ENCODE peak calls at places on chromosomes 4 and X, in eight cellular contexts. J, L, S, M, E, G, X and U are unnamed samples.

GRCh38 chr4:108141213-108142045 is 27.3 kb downstream of the LEF1 start:
- DNase-seq in J (no peak), L (no peak), S (peak), M (no peak), E (no peak), G (no peak), X (no peak), U (peak)

GRCh38 chrX:25295466-25295865 is 279.7 kb upstream of the ARX start:
- DNase-seq in J (no peak), L (no peak), S (no peak), M (no peak), E (no peak), G (no peak), X (no peak), U (no peak)

GRCh38 chr4:74018771-74019170 is 19.7 kb downstream of the CXCL3 start:
- DNase-seq in J (no peak), L (no peak), S (no peak), M (no peak), E (no peak), G (no peak), X (peak), U (no peak)

GRCh38 chr4:7192252-7193039 is at the start of gene SORCS2:
- DNase-seq in J (no peak), L (peak), S (peak), M (peak), E (no peak), G (peak), X (peak), U (peak)

GRCh38 chr4:42328978-42329377 is 68.3 kb upstream of the SHISA3 start:
- DNase-seq in J (no peak), L (no peak), S (no peak), M (no peak), E (no peak), G (no peak), X (no peak), U (no peak)

GRCh38 chrX:68842781-68843581 is 14.2 kb downstream of the EFNB1 start:
- DNase-seq in J (no peak), L (no peak), S (no peak), M (no peak), E (no peak), G (peak), X (no peak), U (no peak)

GRCh38 chr4:21768349-21769310 is 179.9 kb downstream of the KCNIP4 start:
- DNase-seq in J (no peak), L (no peak), S (peak), M (peak), E (no peak), G (peak), X (no peak), U (peak)

GRCh38 chr4:124710911-124711310 is 1.6 kb downstream of the ANKRD50 start:
- DNase-seq in J (no peak), L (no peak), S (no peak), M (no peak), E (no peak), G (peak), X (no peak), U (no peak)

GRCh38 chr4:39422247-39422646 is 15.5 kb downstream of the KLB start:
- DNase-seq in J (no peak), L (no peak), S (no peak), M (no peak), E (no peak), G (no peak), X (no peak), U (no peak)

GRCh38 chr4:91226838-91227237 is 1076.9 kb upstream of the GRID2 start:
- DNase-seq in J (no peak), L (no peak), S (no peak), M (no peak), E (no peak), G (no peak), X (no peak), U (no peak)

GRCh38 chr4:141768954-141769353 is 132.6 kb downstream of the IL15 start:
- DNase-seq in J (no peak), L (no peak), S (no peak), M (no peak), E (no peak), G (peak), X (no peak), U (no peak)

GRCh38 chr4:86359944-86360478 is at the start of gene MAPK10:
- DNase-seq in J (peak), L (no peak), S (peak), M (peak), E (peak), G (peak), X (peak), U (peak)

GRCh38 chr4:151417766-151418376 is 8.9 kb downstream of the FHIP1A start:
- DNase-seq in J (no peak), L (no peak), S (no peak), M (no peak), E (no peak), G (no peak), X (no peak), U (no peak)

GRCh38 chr4:142095886-142096605 is 459.7 kb downstream of the IL15 start:
- DNase-seq in J (peak), L (no peak), S (no peak), M (peak), E (peak), G (peak), X (peak), U (no peak)

GRCh38 chr4:110998308-110998707 is 375.4 kb upstream of the PITX2 start:
- DNase-seq in J (no peak), L (no peak), S (no peak), M (no peak), E (no peak), G (no peak), X (no peak), U (no peak)

GRCh38 chrX:23505531-23506303 is 161.6 kb upstream of the PRDX4 start:
- DNase-seq in J (no peak), L (no peak), S (no peak), M (peak), E (no peak), G (no peak), X (no peak), U (no peak)

GRCh38 chr4:71259305-71259704 is 79.5 kb upstream of the SLC4A4 start:
- DNase-seq in J (no peak), L (no peak), S (no peak), M (no peak), E (no peak), G (no peak), X (no peak), U (no peak)

GRCh38 chr4:169268951-169269781 is 1.6 kb downstream of the SH3RF1 start:
- DNase-seq in J (no peak), L (no peak), S (no peak), M (peak), E (no peak), G (peak), X (no peak), U (no peak)

GRCh38 chr4:153676984-153677383 is 7.1 kb upstream of the TLR2 start:
- DNase-seq in J (no peak), L (no peak), S (no peak), M (no peak), E (peak), G (peak), X (no peak), U (no peak)

GRCh38 chr4:134141728-134142127 is 59.9 kb downstream of the PABPC4L start:
- DNase-seq in J (no peak), L (no peak), S (no peak), M (no peak), E (no peak), G (no peak), X (no peak), U (no peak)

GRCh38 chr4:3827616-3828492 is 61.7 kb downstream of the ADRA2C start:
- DNase-seq in J (peak), L (no peak), S (no peak), M (peak), E (no peak), G (peak), X (peak), U (no peak)

GRCh38 chrX:101260435-101260834 is 30.7 kb downstream of the TAF7L start:
- DNase-seq in J (no peak), L (no peak), S (peak), M (no peak), E (no peak), G (peak), X (no peak), U (peak)

GRCh38 chr4:33193109-33193508 is 2472.9 kb downstream of the PCDH7 start:
- DNase-seq in J (no peak), L (no peak), S (no peak), M (no peak), E (no peak), G (no peak), X (no peak), U (no peak)

GRCh38 chr4:182846041-182846440 is 71.1 kb downstream of the DCTD start:
- DNase-seq in J (no peak), L (no peak), S (no peak), M (no peak), E (no peak), G (no peak), X (no peak), U (no peak)

GRCh38 chr4:160180206-160180605 is 1077.3 kb downstream of the RAPGEF2 start:
- DNase-seq in J (no peak), L (no peak), S (no peak), M (no peak), E (peak), G (peak), X (no peak), U (no peak)

GRCh38 chrX:102599084-102599949 is at the start of gene ARMCX5:
- DNase-seq in J (peak), L (peak), S (peak), M (peak), E (peak), G (peak), X (peak), U (peak)

GRCh38 chr4:169314906-169315305 is 44.1 kb upstream of the SH3RF1 start:
- DNase-seq in J (no peak), L (no peak), S (no peak), M (peak), E (peak), G (peak), X (peak), U (no peak)

GRCh38 chr4:21888195-21888976 is 60.2 kb downstream of the KCNIP4 start:
- DNase-seq in J (no peak), L (no peak), S (no peak), M (no peak), E (peak), G (peak), X (no peak), U (peak)

GRCh38 chr4:125526420-125526819 is 211.7 kb downstream of the FAT4 start:
- DNase-seq in J (no peak), L (no peak), S (no peak), M (no peak), E (no peak), G (peak), X (no peak), U (no peak)

GRCh38 chr4:931194-931959 is 739 bp downstream of the GAK start:
- DNase-seq in J (no peak), L (no peak), S (no peak), M (no peak), E (no peak), G (peak), X (no peak), U (peak)

GRCh38 chr4:3492741-3493719 is 29.9 kb downstream of the DOK7 start:
- DNase-seq in J (no peak), L (no peak), S (no peak), M (no peak), E (no peak), G (no peak), X (no peak), U (no peak)

GRCh38 chr4:178081931-178082330 is 639.7 kb upstream of the AGA start:
- DNase-seq in J (no peak), L (no peak), S (no peak), M (no peak), E (no peak), G (no peak), X (no peak), U (no peak)

GRCh38 chrX:11704725-11705495 is 39.2 kb upstream of the ARHGAP6 start:
- DNase-seq in J (no peak), L (no peak), S (no peak), M (no peak), E (no peak), G (peak), X (no peak), U (no peak)

GRCh38 chr4:152032722-152033131 is 271.9 kb upstream of the GATB start:
- DNase-seq in J (peak), L (peak), S (no peak), M (no peak), E (no peak), G (peak), X (no peak), U (no peak)

GRCh38 chr4:127778102-127778501 is 4.0 kb upstream of the HSPA4L start:
- DNase-seq in J (no peak), L (no peak), S (no peak), M (no peak), E (no peak), G (no peak), X (no peak), U (no peak)

DNA sequence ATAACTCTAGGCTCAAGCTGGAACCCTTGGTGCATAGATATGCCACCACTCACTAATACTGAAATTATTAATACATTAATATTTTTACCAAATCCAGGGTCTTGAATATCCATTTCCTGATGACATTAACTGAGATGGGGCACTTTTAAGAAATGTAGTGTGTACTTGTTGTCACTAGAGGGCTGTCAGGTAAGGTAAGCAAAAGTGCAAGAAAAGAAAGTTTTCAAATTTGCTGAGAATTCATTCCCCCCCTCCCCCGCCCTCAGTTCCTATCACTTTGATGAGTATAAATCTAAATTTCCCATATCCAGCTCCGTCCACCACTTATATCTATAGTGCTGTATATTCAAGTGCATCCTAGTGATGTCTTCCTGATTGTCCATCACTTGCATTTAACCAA is 20.5 kb upstream of the WDR44 start:
- DNase-seq in J (no peak), L (no peak), S (peak), M (no peak), E (no peak), G (peak), X (no peak), U (peak)
- TF ChIP-seq CTCF in J (no peak), L (peak), S (no peak), M (no peak), E (peak), G (peak), X (no peak), U (no peak)

GRCh38 chr4:57342406-57342805 is 232.2 kb upstream of the IGFBP7 start:
- DNase-seq in J (no peak), L (no peak), S (no peak), M (no peak), E (peak), G (peak), X (no peak), U (no peak)

GRCh38 chr4:57344296-57344695 is 234.1 kb upstream of the IGFBP7 start:
- DNase-seq in J (no peak), L (no peak), S (no peak), M (no peak), E (no peak), G (no peak), X (no peak), U (no peak)
- TF ChIP-seq CTCF in J (no peak), L (no peak), S (no peak), M (no peak), E (no peak), G (no peak), X (no peak), U (no peak)

DNA sequence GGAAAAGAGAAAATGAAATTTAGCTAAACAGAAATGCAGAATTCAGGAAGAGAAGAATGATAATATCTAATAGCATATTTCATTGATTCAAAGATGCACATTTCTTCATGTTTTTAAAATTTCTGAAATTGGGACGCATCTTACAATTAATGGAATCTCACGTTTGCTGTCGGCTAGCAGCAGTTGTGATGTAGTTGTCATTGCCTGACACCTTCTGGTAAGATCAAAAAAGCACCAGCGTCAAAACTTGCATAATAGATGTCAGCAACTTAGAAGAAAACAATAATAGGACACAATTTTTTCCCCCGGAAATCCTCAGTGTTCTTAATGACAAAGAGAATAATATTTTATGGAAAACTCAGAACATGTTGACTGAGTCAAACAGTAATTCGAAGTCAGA is 29.8 kb upstream of the SLC7A3 start:
- DNase-seq in J (no peak), L (no peak), S (no peak), M (no peak), E (no peak), G (peak), X (no peak), U (no peak)
- TF ChIP-seq CTCF in J (no peak), L (peak), S (no peak), M (no peak), E (no peak), G (peak), X (no peak), U (no peak)

DNA sequence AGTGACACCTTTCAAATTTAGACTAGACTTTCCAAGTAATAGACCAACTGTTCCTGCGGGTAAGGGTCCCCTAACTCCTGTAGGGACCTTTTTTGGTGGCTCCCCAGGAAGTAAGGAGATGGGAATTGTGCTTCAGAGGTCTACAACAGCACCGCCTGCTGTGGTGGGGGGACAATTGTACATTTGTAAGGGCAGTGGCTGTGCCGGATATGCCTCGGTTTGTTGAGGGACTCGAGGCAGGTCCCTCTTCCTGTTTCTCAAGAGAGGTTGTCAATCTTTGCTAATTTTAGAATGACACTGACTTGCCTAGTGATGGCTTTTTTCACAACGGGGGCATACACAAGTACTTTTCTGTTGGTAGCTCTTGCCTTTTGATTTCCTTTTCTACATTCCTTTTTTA is 15.5 kb upstream of the HSD17B11 start:
- DNase-seq in J (no peak), L (no peak), S (no peak), M (no peak), E (no peak), G (no peak), X (no peak), U (no peak)
- TF ChIP-seq CTCF in J (no peak), L (no peak), S (no peak), M (no peak), E (no peak), G (no peak), X (no peak), U (no peak)

GRCh38 chrX:136271300-136271699 is 20.1 kb upstream of the MAP7D3 start:
- DNase-seq in J (no peak), L (no peak), S (no peak), M (no peak), E (no peak), G (no peak), X (no peak), U (no peak)
- TF ChIP-seq CTCF in J (no peak), L (no peak), S (no peak), M (no peak), E (no peak), G (no peak), X (no peak), U (no peak)

DNA sequence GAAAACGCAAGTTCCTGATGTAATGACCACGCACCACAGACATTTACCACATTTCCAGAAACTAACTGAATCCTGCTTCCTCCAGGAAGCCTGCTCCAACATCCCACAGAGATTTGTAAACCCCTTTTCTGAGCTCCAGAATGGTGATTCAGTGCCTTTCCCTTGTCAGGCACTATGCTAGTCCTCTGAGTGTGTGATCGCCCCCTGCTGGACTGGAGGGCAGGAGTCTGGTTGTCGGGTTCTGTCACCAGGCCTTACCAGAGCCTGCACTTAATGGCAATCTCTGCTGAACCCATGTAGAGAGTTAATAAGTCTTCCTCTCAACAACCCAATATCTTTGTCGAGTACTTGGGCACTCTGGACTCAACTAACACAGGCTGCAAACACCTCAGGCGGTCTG is 14.5 kb upstream of the KDM5C start:
- DNase-seq in J (no peak), L (no peak), S (no peak), M (no peak), E (no peak), G (no peak), X (no peak), U (peak)
- TF ChIP-seq CTCF in J (no peak), L (no peak), S (no peak), M (no peak), E (peak), G (peak), X (no peak), U (peak)

DNA sequence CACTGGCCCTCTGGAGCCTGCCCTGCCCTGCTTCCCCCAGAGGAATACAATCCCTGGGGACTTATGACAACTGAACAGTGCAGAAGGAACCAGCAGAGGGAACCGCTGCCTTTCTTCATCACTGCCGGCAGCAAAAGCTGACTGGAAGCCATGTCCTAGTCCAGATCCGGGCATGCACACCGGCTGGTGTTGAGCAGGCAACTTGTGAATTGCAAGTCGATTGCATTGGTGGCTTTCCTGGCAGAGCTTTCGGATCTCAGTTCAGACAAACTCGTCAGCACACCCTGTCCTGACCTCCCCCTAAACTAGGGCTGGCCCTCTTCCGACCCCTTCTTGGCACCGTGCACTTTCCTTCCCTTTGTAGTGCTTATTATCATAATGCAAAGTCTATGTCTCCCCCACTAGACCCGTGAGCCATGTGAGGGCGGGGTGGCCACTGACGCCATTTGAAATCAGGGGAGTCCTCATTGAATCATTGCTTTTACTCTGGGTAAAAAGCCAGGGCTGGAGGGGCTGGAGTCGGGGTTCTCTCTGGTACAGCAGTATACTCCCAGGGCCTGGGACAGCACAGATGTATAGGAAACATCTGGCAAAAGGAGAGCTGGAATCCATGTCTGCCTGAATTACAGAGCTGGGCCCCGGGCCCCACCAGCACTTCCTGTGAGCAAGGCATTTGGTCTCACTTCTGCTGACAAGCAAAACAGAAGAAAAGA is 1.8 kb downstream of the ARHGAP4 start:
- DNase-seq in J (no peak), L (no peak), S (no peak), M (no peak), E (no peak), G (peak), X (no peak), U (peak)
- TF ChIP-seq CTCF in J (no peak), L (no peak), S (peak), M (no peak), E (no peak), G (peak), X (no peak), U (no peak)

DNA sequence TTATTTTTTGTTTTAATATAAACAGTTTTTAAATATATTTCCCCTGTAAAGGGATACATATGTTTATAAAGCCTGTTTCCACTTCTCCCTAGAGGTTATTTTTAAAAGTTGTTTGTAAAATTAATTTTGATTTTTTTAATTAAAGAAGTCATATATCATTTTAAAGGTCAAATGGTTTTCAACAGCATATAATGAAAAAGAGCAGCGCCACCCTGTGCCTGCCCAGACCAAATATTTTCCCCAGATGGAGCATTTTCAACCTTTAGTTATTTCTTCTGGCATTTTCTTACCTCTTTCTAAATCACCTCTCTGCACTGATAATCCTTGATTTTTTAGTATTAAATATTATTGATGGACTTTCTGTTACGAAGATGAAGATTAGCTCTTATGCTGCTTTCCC is 21.0 kb downstream of the MSX1 start:
- DNase-seq in J (no peak), L (no peak), S (peak), M (no peak), E (no peak), G (peak), X (no peak), U (peak)
- TF ChIP-seq CTCF in J (no peak), L (peak), S (peak), M (no peak), E (peak), G (peak), X (no peak), U (no peak)